ENCODE peak calls at places on chromosome 11, in four cellular contexts. Q is mesendoderm, G is H1, P is H9. S is an unnamed sample.

GRCh38 chr11:82711648-82712047 is 22.0 kb downstream of the FAM181B start:
- DNase-seq in Q (no peak), G (no peak), P (no peak), S (no peak)

GRCh38 chr11:86180415-86180814 is 64.1 kb upstream of the EED start:
- DNase-seq in Q (no peak), P (no peak), G (no peak), S (no peak)

GRCh38 chr11:8699903-8700302 is 17.3 kb downstream of the RPL27A start:
- DNase-seq in G (no peak), P (peak), Q (peak), S (peak)

GRCh38 chr11:128856241-128856640 is 10.9 kb downstream of the KCNJ1 start:
- DNase-seq in G (no peak), Q (no peak), P (no peak), S (no peak)

GRCh38 chr11:63908631-63909491 is 8.1 kb downstream of the RCOR2 start:
- DNase-seq in P (no peak), Q (no peak), G (no peak), S (no peak)

GRCh38 chr11:2208691-2209369 is 37.2 kb upstream of the TH start:
- DNase-seq in Q (no peak), P (peak), G (peak), S (no peak)

GRCh38 chr11:15743244-15743629 is 613.1 kb downstream of the SOX6 start:
- DNase-seq in Q (no peak), P (no peak), G (no peak), S (no peak)

GRCh38 chr11:71433648-71434450 is 14.3 kb downstream of the DHCR7 start:
- DNase-seq in Q (no peak), G (no peak), P (no peak), S (no peak)

GRCh38 chr11:31827458-31828206 is 16.5 kb upstream of the PAX6 start:
- DNase-seq in Q (peak), G (no peak), P (no peak), S (peak)

GRCh38 chr11:88979641-88980040 is 86.1 kb downstream of the GRM5 start:
- DNase-seq in G (no peak), P (no peak), Q (peak), S (peak)

GRCh38 chr11:3044004-3044403 is 13.2 kb downstream of the CARS1 start:
- DNase-seq in G (no peak), Q (no peak), P (no peak), S (peak)

GRCh38 chr11:120801801-120802689 is 221.9 kb upstream of the TBCEL start:
- DNase-seq in G (peak), Q (peak), P (peak), S (peak)

GRCh38 chr11:28342704-28343103 is 234.5 kb downstream of the METTL15 start:
- DNase-seq in G (no peak), Q (no peak), P (no peak), S (peak)

GRCh38 chr11:70141490-70142014 is 61.5 kb upstream of the FADD start:
- DNase-seq in Q (peak), P (no peak), G (no peak), S (no peak)

GRCh38 chr11:77752518-77752917 is 68.0 kb downstream of the RSF1 start:
- DNase-seq in G (no peak), Q (peak), P (peak), S (peak)

GRCh38 chr11:77842451-77843121 is 21.6 kb downstream of the AAMDC start:
- DNase-seq in G (no peak), P (no peak), Q (no peak), S (peak)

GRCh38 chr11:110323786-110324185 is 27.4 kb upstream of the RDX start:
- DNase-seq in Q (no peak), G (no peak), P (no peak), S (no peak)

GRCh38 chr11:71428861-71429435 is 19.2 kb downstream of the DHCR7 start:
- DNase-seq in G (no peak), Q (no peak), P (no peak), S (no peak)

GRCh38 chr11:72239849-72240460 is 4.0 kb downstream of the PHOX2A start:
- DNase-seq in P (peak), Q (peak), G (peak), S (no peak)

GRCh38 chr11:68946416-68947090 is 34.2 kb downstream of the MRGPRD start:
- DNase-seq in P (no peak), G (no peak), Q (no peak), S (peak)

GRCh38 chr11:68950268-68950667 is 30.5 kb downstream of the MRGPRD start:
- DNase-seq in Q (peak), P (peak), G (no peak), S (no peak)

GRCh38 chr11:68948948-68949347 is 31.8 kb downstream of the MRGPRD start:
- DNase-seq in P (no peak), Q (no peak), G (no peak), S (no peak)

GRCh38 chr11:68948496-68948895 is 32.3 kb downstream of the MRGPRD start:
- DNase-seq in P (no peak), G (no peak), Q (no peak), S (peak)

GRCh38 chr11:68947151-68947550 is 33.6 kb downstream of the MRGPRD start:
- DNase-seq in Q (no peak), P (no peak), G (no peak), S (no peak)
- H4K5ac ChIP-seq in Q (no peak), P (no peak), G (no peak), S (no peak)

GRCh38 chr11:118748056-118748455 is 42.9 kb downstream of the DDX6 start:
- DNase-seq in P (no peak), G (no peak), Q (no peak), S (no peak)

GRCh38 chr11:118740892-118741291 is 50.1 kb downstream of the DDX6 start:
- DNase-seq in Q (no peak), P (no peak), G (no peak), S (no peak)

GRCh38 chr11:118742304-118742703 is 48.7 kb downstream of the DDX6 start:
- DNase-seq in P (no peak), G (no peak), Q (no peak), S (no peak)

GRCh38 chr11:118746988-118747585 is 43.9 kb downstream of the DDX6 start:
- DNase-seq in P (no peak), G (no peak), Q (no peak), S (peak)

GRCh38 chr11:118744001-118744400 is 47.0 kb downstream of the DDX6 start:
- DNase-seq in Q (no peak), G (no peak), P (no peak), S (no peak)
- H4K5ac ChIP-seq in Q (no peak), G (no peak), P (no peak), S (no peak)

GRCh38 chr11:47295385-47295784 is 25.5 kb downstream of the MADD start:
- DNase-seq in G (no peak), P (no peak), Q (no peak), S (no peak)

GRCh38 chr11:47299078-47299477 is 29.1 kb downstream of the MADD start:
- DNase-seq in Q (no peak), P (no peak), G (no peak), S (no peak)

DNA sequence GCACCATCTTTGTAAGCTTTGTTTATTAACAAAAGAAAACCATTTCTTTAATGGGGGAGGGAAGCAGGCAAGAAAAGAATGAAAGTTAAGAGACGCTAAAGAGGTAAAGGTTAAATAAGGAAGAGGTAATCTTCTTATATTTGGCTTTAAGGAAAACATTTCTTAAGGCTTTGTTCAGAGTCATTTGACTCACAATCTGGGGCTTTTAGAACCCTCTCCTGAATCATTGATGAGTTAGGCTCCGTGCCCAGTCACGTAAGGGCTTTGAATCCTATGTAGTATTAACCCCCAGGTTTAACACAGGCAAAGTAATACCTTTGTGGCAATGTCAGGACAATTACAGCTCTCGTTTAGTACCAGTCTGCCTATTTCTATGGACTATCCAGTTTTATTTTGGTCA is 26.1 kb downstream of the MADD start:
- DNase-seq in P (no peak), G (no peak), Q (no peak), S (peak)
- H4K5ac ChIP-seq in P (no peak), G (no peak), Q (no peak), S (no peak)

DNA sequence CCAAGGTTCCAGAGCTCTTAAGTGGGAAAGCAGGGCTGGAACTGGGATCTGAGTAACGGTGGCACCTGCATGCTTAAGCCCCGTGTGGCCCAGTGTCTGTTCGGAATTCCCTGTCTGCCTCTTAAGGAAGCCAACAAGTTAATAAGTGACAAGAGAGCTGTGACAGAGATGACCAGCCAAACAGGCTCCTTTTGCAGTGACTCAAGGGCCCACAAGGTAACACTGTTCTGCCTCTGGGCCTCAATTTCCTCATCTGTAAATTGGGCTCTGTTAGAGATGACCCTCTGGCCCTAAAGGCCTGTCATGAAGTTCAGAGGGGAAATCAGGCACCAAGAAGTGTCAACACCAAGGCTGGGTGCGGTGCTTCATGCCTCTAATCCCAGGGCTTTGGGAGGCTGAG is 18.6 kb downstream of the USH1C start:
- DNase-seq in G (no peak), Q (no peak), P (no peak), S (no peak)
- H4K5ac ChIP-seq in G (no peak), Q (no peak), P (no peak), S (no peak)

DNA sequence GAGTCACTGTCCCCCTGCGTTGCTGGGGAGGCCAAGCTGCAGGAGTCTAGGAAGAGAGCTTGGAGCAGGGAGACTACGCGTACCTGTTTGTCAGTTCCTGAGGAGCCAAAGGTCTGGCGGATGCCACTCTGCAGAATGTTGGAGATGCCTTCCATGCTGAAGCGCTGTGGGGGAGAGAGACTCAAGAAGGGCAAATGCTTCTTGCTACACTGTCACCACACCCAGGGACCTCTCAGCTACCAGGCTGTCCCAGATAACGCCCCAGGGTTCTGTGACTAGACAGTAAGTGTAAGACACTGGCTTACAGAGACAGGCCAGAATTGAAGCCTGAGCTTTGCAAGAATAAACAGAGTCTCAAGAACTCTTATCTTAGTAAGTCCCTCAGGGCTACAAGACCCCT is 42.0 kb downstream of the FEZ1 start:
- DNase-seq in Q (peak), G (peak), P (no peak), S (no peak)
- H4K5ac ChIP-seq in Q (no peak), G (no peak), P (no peak), S (no peak)

GRCh38 chr11:68341557-68342458 is 29.4 kb downstream of the LRP5 start:
- DNase-seq in G (no peak), Q (peak), P (no peak), S (no peak)
- H4K5ac ChIP-seq in G (peak), Q (no peak), P (no peak), S (no peak)

S was measured in IMR-90.